ENCODE peak calls at places on chromosomes 11 and 22, in seven cellular contexts. R, P, L, W, Y, Z and B are unnamed samples.

GRCh38 chr11:62010935-62011528 is 43.6 kb upstream of the FTH1 start:
- DNase-seq in R (no peak), P (no peak), L (no peak), W (no peak), Y (no peak), Z (no peak), B (no peak)

GRCh38 chr22:17470880-17471500 is 92.3 kb upstream of the SLC25A18 start:
- DNase-seq in R (no peak), P (no peak), L (no peak), W (no peak), Y (no peak), Z (no peak), B (no peak)

GRCh38 chr11:44592125-44592643 is 26.7 kb downstream of the CD82 start:
- DNase-seq in R (no peak), P (no peak), L (no peak), W (no peak), Y (peak; percentile 76), Z (peak; percentile 79), B (no peak)

GRCh38 chr22:22884888-22885840 is 2.5 kb upstream of the IGLL5 start:
- DNase-seq in R (no peak), P (no peak), L (no peak), W (no peak), Y (no peak), Z (no peak), B (no peak)

GRCh38 chr11:76243157-76243556 is 36.9 kb upstream of the WNT11 start:
- DNase-seq in R (no peak), P (no peak), L (no peak), W (no peak), Y (no peak), Z (no peak), B (no peak)

GRCh38 chr11:44927174-44927661 is 23.5 kb downstream of the TP53I11 start:
- DNase-seq in R (peak; percentile 14), P (peak; percentile 38), L (peak; percentile 42), W (peak; percentile 40), Y (peak; percentile 74), Z (peak; percentile 70), B (peak; percentile 75)

GRCh38 chr11:76217653-76218160 is 11.4 kb upstream of the WNT11 start:
- DNase-seq in R (no peak), P (no peak), L (no peak), W (no peak), Y (no peak), Z (no peak), B (no peak)

GRCh38 chr11:35424157-35424945 is 5.0 kb upstream of the SLC1A2 start:
- DNase-seq in R (no peak), P (no peak), L (no peak), W (peak; percentile 47), Y (no peak), Z (peak; percentile 61), B (no peak)

GRCh38 chr11:129144256-129144655 is 47.9 kb downstream of the ARHGAP32 start:
- DNase-seq in R (no peak), P (no peak), L (no peak), W (no peak), Y (peak; percentile 9), Z (no peak), B (peak; percentile 6)

GRCh38 chr11:128888034-128888985 is 2.8 kb upstream of the KCNJ5 start:
- DNase-seq in R (no peak), P (no peak), L (no peak), W (no peak), Y (no peak), Z (no peak), B (no peak)